ENCODE peak calls at places on chromosomes 12 and 14, in ten cellular contexts. I is T-cell, O is OCI-M1, R is IMR-90, K is fibroblast of the aortic adventitia, B is HCEC 1CT, Q is tibial artery, P is DMS153, Z is RPMI7951, T is T-helper 9 cell. W is an unnamed sample.
A peak's percentile ranks its signal among the peaks of the same experiment; 100 is the strongest.

GRCh38 chr12:91538418-91538817 is 355.8 kb upstream of the DCN start:
- DNase-seq in I (no peak), O (no peak), R (no peak), K (no peak), B (no peak), Q (no peak), P (no peak), Z (no peak), T (no peak), W (no peak)

GRCh38 chr14:86961106-86961716 is 1031.8 kb downstream of the GALC start:
- DNase-seq in I (no peak), O (peak; percentile 4), R (peak; percentile 3), K (peak; percentile 36), B (peak; percentile 9), Q (no peak), P (no peak), Z (no peak), T (no peak), W (peak; percentile 32)

GRCh38 chr14:99747582-99748330 is 45.5 kb upstream of the EML1 start:
- DNase-seq in I (no peak), O (no peak), R (no peak), K (no peak), B (no peak), Q (no peak), P (no peak), Z (no peak), T (no peak), W (no peak)

GRCh38 chr14:76080009-76080408 is 71.7 kb upstream of the GPATCH2L start:
- DNase-seq in I (no peak), O (no peak), R (no peak), K (no peak), B (no peak), Q (no peak), P (no peak), Z (no peak), T (no peak), W (no peak)

GRCh38 chr14:54642950-54643695 is 76.2 kb downstream of the SAMD4A start:
- DNase-seq in I (no peak), O (no peak), R (peak; percentile 46), K (peak; percentile 64), B (peak; percentile 35), Q (no peak), P (no peak), Z (peak; percentile 30), T (no peak), W (peak; percentile 51)

GRCh38 chr12:97313471-97314190 is 149.0 kb upstream of the RMST start:
- DNase-seq in I (no peak), O (peak; percentile 2), R (no peak), K (no peak), B (no peak), Q (no peak), P (no peak), Z (no peak), T (no peak), W (no peak)

GRCh38 chr14:79680087-79680486 is 531.2 kb downstream of the DIO2 start:
- DNase-seq in I (no peak), O (no peak), R (no peak), K (no peak), B (no peak), Q (no peak), P (no peak), Z (no peak), T (no peak), W (no peak)

GRCh38 chr12:1069846-1070245 is 78.8 kb downstream of the ERC1 start:
- DNase-seq in I (no peak), O (no peak), R (no peak), K (no peak), B (no peak), Q (no peak), P (no peak), Z (no peak), T (no peak), W (no peak)

W was measured in fibroblast of mammary gland.